ENCODE peak calls at places on chromosomes 7 and 10, in nine cellular contexts. E, Q, X, G, W, F, B, K and L are unnamed samples.

GRCh38 chr10:89147256-89147655 is 59.9 kb downstream of the CH25H start:
- DNase-seq in E (no peak), Q (no peak), X (peak; percentile 93), G (no peak), W (no peak), F (no peak), B (no peak), K (no peak), L (no peak)

GRCh38 chr7:2812119-2812487 is 32.0 kb downstream of the GNA12 start:
- DNase-seq in E (no peak), Q (no peak), X (peak; percentile 75), G (no peak), W (no peak), F (peak; percentile 36), B (no peak), K (no peak), L (no peak)

GRCh38 chr7:152924826-152925411 is 165.4 kb downstream of the ACTR3B start:
- DNase-seq in E (no peak), Q (no peak), X (no peak), G (no peak), W (no peak), F (no peak), B (no peak), K (no peak), L (no peak)

GRCh38 chr7:69564454-69565417 is 33.5 kb upstream of the AUTS2 start:
- DNase-seq in E (peak; percentile 79), Q (peak; percentile 79), X (peak; percentile 52), G (no peak), W (no peak), F (peak; percentile 29), B (peak; percentile 77), K (peak; percentile 92), L (peak; percentile 44)

GRCh38 chr10:35346248-35346647 is 9.9 kb downstream of the CCNY start:
- DNase-seq in E (no peak), Q (no peak), X (no peak), G (no peak), W (no peak), F (no peak), B (no peak), K (no peak), L (no peak)

GRCh38 chr7:54944179-54944578 is 74.6 kb upstream of the EGFR start:
- DNase-seq in E (no peak), Q (no peak), X (peak; percentile 45), G (no peak), W (no peak), F (no peak), B (no peak), K (no peak), L (no peak)

GRCh38 chr7:141402277-141402996 is 148.8 kb upstream of the AGK start:
- DNase-seq in E (no peak), Q (no peak), X (no peak), G (no peak), W (peak; percentile 33), F (peak; percentile 68), B (no peak), K (no peak), L (no peak)

GRCh38 chr7:10221084-10221483 is 752.6 kb upstream of the PHF14 start:
- DNase-seq in E (no peak), Q (no peak), X (no peak), G (no peak), W (no peak), F (no peak), B (no peak), K (no peak), L (no peak)

GRCh38 chr10:90591629-90592028 is 266.2 kb downstream of the HTR7 start:
- DNase-seq in E (no peak), Q (no peak), X (no peak), G (no peak), W (no peak), F (no peak), B (no peak), K (no peak), L (no peak)

GRCh38 chr7:158270106-158270775 is 317.4 kb downstream of the PTPRN2 start:
- DNase-seq in E (no peak), Q (no peak), X (no peak), G (no peak), W (no peak), F (peak; percentile 17), B (no peak), K (no peak), L (no peak)

GRCh38 chr7:54781356-54781912 is 22.4 kb upstream of the SEC61G start:
- DNase-seq in E (no peak), Q (no peak), X (no peak), G (no peak), W (no peak), F (no peak), B (no peak), K (no peak), L (no peak)

GRCh38 chr7:49635800-49636199 is 137.6 kb upstream of the VWC2 start:
- DNase-seq in E (no peak), Q (no peak), X (no peak), G (no peak), W (no peak), F (no peak), B (no peak), K (no peak), L (no peak)

GRCh38 chr10:80697926-80698325 is 160.2 kb downstream of the SH2D4B start:
- DNase-seq in E (no peak), Q (no peak), X (no peak), G (no peak), W (no peak), F (no peak), B (no peak), K (no peak), L (no peak)

GRCh38 chr10:111762114-111762513 is 421.5 kb downstream of the GPAM start:
- DNase-seq in E (no peak), Q (no peak), X (no peak), G (no peak), W (no peak), F (no peak), B (no peak), K (no peak), L (no peak)

GRCh38 chr7:13449460-13449859 is 540.0 kb downstream of the ETV1 start:
- DNase-seq in E (no peak), Q (no peak), X (no peak), G (no peak), W (no peak), F (no peak), B (no peak), K (no peak), L (no peak)

GRCh38 chr10:85646312-85646711 is 720.3 kb downstream of the GRID1 start:
- DNase-seq in E (no peak), Q (peak; percentile 2), X (peak; percentile 56), G (no peak), W (no peak), F (no peak), B (no peak), K (peak; percentile 10), L (no peak)

GRCh38 chr10:77431209-77431611 is 206.4 kb downstream of the KCNMA1 start:
- DNase-seq in E (no peak), Q (no peak), X (peak; percentile 17), G (no peak), W (no peak), F (no peak), B (no peak), K (no peak), L (no peak)

GRCh38 chr10:48249763-48250351 is 24.6 kb downstream of the FRMPD2 start:
- DNase-seq in E (no peak), Q (no peak), X (no peak), G (no peak), W (no peak), F (no peak), B (no peak), K (no peak), L (no peak)

GRCh38 chr7:135389971-135390370 is 119.9 kb downstream of the CNOT4 start:
- DNase-seq in E (no peak), Q (no peak), X (no peak), G (no peak), W (no peak), F (no peak), B (no peak), K (no peak), L (no peak)

GRCh38 chr7:73350311-73351068 is 22.5 kb downstream of the FKBP6 start:
- DNase-seq in E (no peak), Q (no peak), X (no peak), G (no peak), W (no peak), F (no peak), B (no peak), K (no peak), L (no peak)

GRCh38 chr7:55187701-55188491 is 169.1 kb downstream of the EGFR start:
- DNase-seq in E (no peak), Q (no peak), X (no peak), G (no peak), W (peak; percentile 46), F (no peak), B (no peak), K (no peak), L (no peak)

GRCh38 chr10:62121197-62121550 is 147.5 kb downstream of the RTKN2 start:
- DNase-seq in E (no peak), Q (no peak), X (no peak), G (no peak), W (no peak), F (no peak), B (no peak), K (no peak), L (no peak)

GRCh38 chr7:234041-234711 is 41.8 kb downstream of the FAM20C start:
- DNase-seq in E (no peak), Q (no peak), X (no peak), G (no peak), W (peak; percentile 61), F (peak; percentile 70), B (no peak), K (no peak), L (no peak)

GRCh38 chr7:101216001-101216859 is 1.2 kb downstream of the PLOD3 start:
- DNase-seq in E (no peak), Q (no peak), X (no peak), G (no peak), W (no peak), F (no peak), B (no peak), K (no peak), L (no peak)

GRCh38 chr7:2619120-2619519 is 12.7 kb upstream of the TTYH3 start:
- DNase-seq in E (no peak), Q (no peak), X (peak; percentile 78), G (no peak), W (no peak), F (no peak), B (no peak), K (no peak), L (no peak)

GRCh38 chr7:30521532-30521931 is 16.9 kb upstream of the GGCT start:
- DNase-seq in E (no peak), Q (no peak), X (peak; percentile 72), G (no peak), W (peak; percentile 50), F (peak; percentile 70), B (no peak), K (no peak), L (no peak)

GRCh38 chr10:86399879-86400704 is 33.5 kb upstream of the GRID1 start:
- DNase-seq in E (peak; percentile 93), Q (peak; percentile 69), X (peak; percentile 93), G (peak; percentile 77), W (peak; percentile 95), F (peak; percentile 96), B (peak; percentile 88), K (peak; percentile 86), L (peak; percentile 88)

GRCh38 chr7:23604296-23604640 is 7.1 kb downstream of the CCDC126 start:
- DNase-seq in E (no peak), Q (no peak), X (no peak), G (no peak), W (no peak), F (no peak), B (no peak), K (no peak), L (no peak)

GRCh38 chr10:129056734-129057689 is 410.0 kb upstream of the MGMT start:
- DNase-seq in E (no peak), Q (no peak), X (no peak), G (no peak), W (no peak), F (no peak), B (no peak), K (no peak), L (no peak)

GRCh38 chr7:1668932-1669485 is 1.1 kb upstream of the ELFN1 start:
- DNase-seq in E (no peak), Q (no peak), X (peak; percentile 60), G (no peak), W (no peak), F (no peak), B (no peak), K (no peak), L (peak; percentile 43)

GRCh38 chr10:21525367-21526183 is at the start of gene SKIDA1:
- DNase-seq in E (peak; percentile 83), Q (peak; percentile 56), X (peak; percentile 96), G (no peak), W (peak; percentile 90), F (peak; percentile 94), B (peak; percentile 84), K (peak; percentile 92), L (peak; percentile 72)